ENCODE peak calls at places on chromosomes 4 and X, in six cellular contexts. F is stimulated activated CD4-positive, alpha-beta T cell treated with anti-CD3 and anti-CD28 coated beads, Interleukin-2, amount 100 ng/mL, for 24 hours; J is tibial artery; Z is mucosa of descending colon; P is omental fat pad; A is bronchial epithelial cell. X is an unnamed sample.
A peak's percentile ranks its signal among the peaks of the same experiment; 100 is the strongest.

GRCh38 chrX:43718546-43718945 is 62.4 kb downstream of the MAOA start:
- DNase-seq in F (no peak), J (no peak), Z (no peak), P (no peak), A (no peak), X (no peak)

GRCh38 chrX:39328661-39329060 is 527.4 kb downstream of the MID1IP1 start:
- DNase-seq in F (no peak), J (no peak), Z (no peak), P (no peak), A (no peak), X (no peak)

GRCh38 chrX:155767101-155767878 is 113.9 kb upstream of the VAMP7 start:
- DNase-seq in F (peak; percentile 35), J (peak; percentile 57), Z (peak; percentile 67), P (no peak), A (peak; percentile 65), X (peak; percentile 75)

GRCh38 chr4:137531121-137531520 is 1.2 kb downstream of the PCDH18 start:
- DNase-seq in F (no peak), J (no peak), Z (peak; percentile 19), P (no peak), A (no peak), X (no peak)

GRCh38 chr4:122117743-122118142 is 34.4 kb upstream of the BLTP1 start:
- DNase-seq in F (no peak), J (no peak), Z (no peak), P (no peak), A (peak; percentile 39), X (no peak)

GRCh38 chrX:71661919-71662318 is 5.4 kb upstream of the LOC101059915 start:
- DNase-seq in F (no peak), J (no peak), Z (no peak), P (no peak), A (no peak), X (no peak)

GRCh38 chr4:106430797-106431196 is 62.2 kb upstream of the GIMD1 start:
- DNase-seq in F (no peak), J (no peak), Z (no peak), P (no peak), A (no peak), X (no peak)

GRCh38 chr4:184664445-184665210 is 15.1 kb downstream of the PRIMPOL start:
- DNase-seq in F (no peak), J (no peak), Z (no peak), P (no peak), A (peak; percentile 17), X (no peak)

GRCh38 chr4:118683513-118683912 is 1.7 kb upstream of the METTL14 start:
- DNase-seq in F (no peak), J (no peak), Z (no peak), P (no peak), A (peak; percentile 7), X (no peak)

GRCh38 chrX:107537815-107538214 is 88.4 kb downstream of the FRMPD3 start:
- DNase-seq in F (peak; percentile 19), J (no peak), Z (peak; percentile 38), P (no peak), A (peak; percentile 53), X (no peak)

GRCh38 chr4:127732623-127733199 is 2.5 kb downstream of the SLC25A31 start:
- DNase-seq in F (no peak), J (no peak), Z (peak; percentile 13), P (no peak), A (peak; percentile 59), X (peak; percentile 88)

GRCh38 chrX:49106930-49107329 is 16.6 kb downstream of the GPKOW start:
- DNase-seq in F (no peak), J (no peak), Z (peak; percentile 17), P (no peak), A (peak; percentile 37), X (peak; percentile 83)

GRCh38 chr4:8586671-8587468 is 5.7 kb upstream of the CPZ start:
- DNase-seq in F (no peak), J (no peak), Z (no peak), P (no peak), A (peak; percentile 11), X (peak; percentile 88)

GRCh38 chr4:87807402-87807801 is 8.0 kb downstream of the IBSP start:
- DNase-seq in F (no peak), J (no peak), Z (no peak), P (no peak), A (peak; percentile 45), X (peak; percentile 2)

GRCh38 chrX:40299028-40299479 is 201.3 kb upstream of the BCOR start:
- DNase-seq in F (no peak), J (no peak), Z (no peak), P (no peak), A (no peak), X (no peak)

GRCh38 chr4:154719087-154719486 is 24.7 kb upstream of the LRAT start:
- DNase-seq in F (no peak), J (no peak), Z (no peak), P (no peak), A (peak; percentile 88), X (no peak)

GRCh38 chrX:86946569-86946968 is 571.0 kb upstream of the KLHL4 start:
- DNase-seq in F (no peak), J (no peak), Z (peak; percentile 1), P (no peak), A (peak; percentile 11), X (peak; percentile 8)

GRCh38 chr4:1238676-1239000 is 10.3 kb downstream of the CTBP1 start:
- DNase-seq in F (no peak), J (no peak), Z (no peak), P (peak; percentile 4), A (no peak), X (peak; percentile 77)

GRCh38 chr4:26252349-26252748 is 68.5 kb upstream of the RBPJ start:
- DNase-seq in F (no peak), J (no peak), Z (no peak), P (no peak), A (no peak), X (no peak)

GRCh38 chr4:14264437-14264836 is 636.9 kb upstream of the BOD1L1 start:
- DNase-seq in F (no peak), J (no peak), Z (no peak), P (no peak), A (peak; percentile 24), X (no peak)

GRCh38 chr4:63524764-63525163 is 884.5 kb downstream of the TECRL start:
- DNase-seq in F (no peak), J (no peak), Z (no peak), P (no peak), A (no peak), X (no peak)

GRCh38 chr4:6332042-6332668 is 62.5 kb downstream of the WFS1 start:
- DNase-seq in F (peak; percentile 27), J (no peak), Z (peak; percentile 39), P (no peak), A (no peak), X (peak; percentile 90)

GRCh38 chr4:174874898-174875297 is 43.3 kb upstream of the ADAM29 start:
- DNase-seq in F (no peak), J (no peak), Z (no peak), P (no peak), A (no peak), X (peak; percentile 65)

GRCh38 chr4:172830295-172830764 is 338.3 kb upstream of the GALNT7 start:
- DNase-seq in F (no peak), J (no peak), Z (no peak), P (no peak), A (peak; percentile 5), X (no peak)

GRCh38 chr4:149735796-149736195 is 79.8 kb downstream of the IQCM start:
- DNase-seq in F (no peak), J (no peak), Z (no peak), P (no peak), A (no peak), X (no peak)

GRCh38 chr4:69104719-69105275 is 8.5 kb downstream of the UGT2B7 start:
- DNase-seq in F (no peak), J (no peak), Z (peak; percentile 69), P (no peak), A (peak; percentile 72), X (no peak)

GRCh38 chr4:12137556-12137955 is 708.9 kb upstream of the HS3ST1 start:
- DNase-seq in F (no peak), J (no peak), Z (no peak), P (no peak), A (no peak), X (no peak)

GRCh38 chrX:7330971-7331746 is 183.2 kb upstream of the PUDP start:
- DNase-seq in F (no peak), J (peak; percentile 51), Z (peak; percentile 4), P (no peak), A (no peak), X (peak; percentile 37)

GRCh38 chr4:19239565-19239964 is 1012.1 kb upstream of the SLIT2 start:
- DNase-seq in F (no peak), J (no peak), Z (no peak), P (no peak), A (peak; percentile 67), X (peak; percentile 75)

GRCh38 chr4:152690706-152691651 is 11.2 kb upstream of the TMEM154 start:
- DNase-seq in F (no peak), J (no peak), Z (no peak), P (no peak), A (no peak), X (no peak)

GRCh38 chrX:22095306-22095705 is 63.2 kb downstream of the PHEX start:
- DNase-seq in F (no peak), J (peak; percentile 57), Z (peak; percentile 4), P (no peak), A (no peak), X (no peak)

GRCh38 chrX:24245201-24245600 is 68.7 kb downstream of the SUPT20HL2 start:
- DNase-seq in F (no peak), J (no peak), Z (no peak), P (no peak), A (peak; percentile 77), X (no peak)

GRCh38 chr4:37978509-37978908 is 18.3 kb downstream of the PTTG2 start:
- DNase-seq in F (no peak), J (no peak), Z (no peak), P (no peak), A (peak; percentile 28), X (no peak)